ENCODE peak calls at places on chromosome 19, in five cellular contexts. One of them, this sample, is unnamed.
A peak's percentile ranks its signal among the peaks of the same experiment; 100 is the strongest.

GRCh38 chr19:51131780-51132680 is 7.3 kb downstream of the SIGLEC9 start:
- DNase-seq in adrenal gland: no peak
- DNase-seq in uterus: no peak
- DNase-seq in tibial artery: peak; percentile 64
- DNase-seq in breast epithelium: no peak
- DNase-seq in this sample: peak; percentile 6

GRCh38 chr19:45767881-45768643 is 990 bp downstream of the SIX5 start:
- DNase-seq in adrenal gland: peak; percentile 71
- DNase-seq in uterus: peak; percentile 75
- DNase-seq in tibial artery: peak; percentile 88
- DNase-seq in breast epithelium: peak; percentile 74
- DNase-seq in this sample: peak; percentile 39

GRCh38 chr19:45103200-45103624 is 10.2 kb downstream of the PPP1R37 start:
- DNase-seq in adrenal gland: no peak
- DNase-seq in uterus: no peak
- DNase-seq in tibial artery: no peak
- DNase-seq in breast epithelium: no peak
- DNase-seq in this sample: no peak

GRCh38 chr19:49704888-49705642 is 14.1 kb downstream of the CPT1C start:
- DNase-seq in adrenal gland: no peak
- DNase-seq in uterus: no peak
- DNase-seq in tibial artery: no peak
- DNase-seq in breast epithelium: no peak
- DNase-seq in this sample: no peak

GRCh38 chr19:55390461-55390880 is 4.7 kb downstream of the RPL28 start:
- DNase-seq in adrenal gland: no peak
- DNase-seq in uterus: no peak
- DNase-seq in tibial artery: no peak
- DNase-seq in breast epithelium: no peak
- DNase-seq in this sample: no peak

GRCh38 chr19:54473983-54474382 is 887 bp upstream of the CDC42EP5 start:
- DNase-seq in adrenal gland: no peak
- DNase-seq in uterus: no peak
- DNase-seq in tibial artery: peak; percentile 38
- DNase-seq in breast epithelium: no peak
- DNase-seq in this sample: peak; percentile 16

GRCh38 chr19:15421726-15422260 is 3.0 kb upstream of the AKAP8L start:
- DNase-seq in adrenal gland: no peak
- DNase-seq in uterus: no peak
- DNase-seq in tibial artery: no peak
- DNase-seq in breast epithelium: no peak
- DNase-seq in this sample: no peak

GRCh38 chr19:1651061-1651547 is 1.3 kb downstream of the TCF3 start:
- DNase-seq in adrenal gland: no peak
- DNase-seq in uterus: no peak
- DNase-seq in tibial artery: no peak
- DNase-seq in breast epithelium: no peak
- DNase-seq in this sample: no peak

GRCh38 chr19:2668188-2668763 is 34.2 kb downstream of the GNG7 start:
- DNase-seq in adrenal gland: no peak
- DNase-seq in uterus: no peak
- DNase-seq in tibial artery: no peak
- DNase-seq in breast epithelium: no peak
- DNase-seq in this sample: no peak

GRCh38 chr19:32489971-32490370 is 84.4 kb downstream of the DPY19L3 start:
- DNase-seq in adrenal gland: no peak
- DNase-seq in uterus: no peak
- DNase-seq in tibial artery: no peak
- DNase-seq in breast epithelium: no peak
- DNase-seq in this sample: no peak

GRCh38 chr19:44050740-44051653 is 839 bp upstream of the ZNF223 start:
- DNase-seq in adrenal gland: no peak
- DNase-seq in uterus: no peak
- DNase-seq in tibial artery: no peak
- DNase-seq in breast epithelium: peak; percentile 54
- DNase-seq in this sample: peak; percentile 71

GRCh38 chr19:4234142-4234861 is 5.0 kb downstream of the EBI3 start:
- DNase-seq in adrenal gland: no peak
- DNase-seq in uterus: no peak
- DNase-seq in tibial artery: no peak
- DNase-seq in breast epithelium: no peak
- DNase-seq in this sample: no peak

GRCh38 chr19:47761566-47761965 is 16.2 kb downstream of the NOP53 start:
- DNase-seq in adrenal gland: no peak
- DNase-seq in uterus: no peak
- DNase-seq in tibial artery: no peak
- DNase-seq in breast epithelium: no peak
- DNase-seq in this sample: no peak

GRCh38 chr19:42433503-42434260 is 6.5 kb upstream of the LIPE start:
- DNase-seq in adrenal gland: peak; percentile 92
- DNase-seq in uterus: peak; percentile 82
- DNase-seq in tibial artery: no peak
- DNase-seq in breast epithelium: peak; percentile 83
- DNase-seq in this sample: peak; percentile 94

GRCh38 chr19:7515471-7516226 is at the start of gene ZNF358:
- DNase-seq in adrenal gland: peak; percentile 78
- DNase-seq in uterus: peak; percentile 61
- DNase-seq in tibial artery: peak; percentile 89
- DNase-seq in breast epithelium: no peak
- DNase-seq in this sample: peak; percentile 80

GRCh38 chr19:2059422-2060201 is 8.6 kb upstream of the MKNK2 start:
- DNase-seq in adrenal gland: peak; percentile 88
- DNase-seq in uterus: peak; percentile 63
- DNase-seq in tibial artery: peak; percentile 93
- DNase-seq in breast epithelium: peak; percentile 79
- DNase-seq in this sample: peak; percentile 98

GRCh38 chr19:2286402-2287140 is 4.6 kb upstream of the PEAK3 start:
- DNase-seq in adrenal gland: no peak
- DNase-seq in uterus: no peak
- DNase-seq in tibial artery: no peak
- DNase-seq in breast epithelium: no peak
- DNase-seq in this sample: no peak

GRCh38 chr19:50829801-50830200 is 3.6 kb downstream of the KLK15 start:
- DNase-seq in adrenal gland: peak; percentile 56
- DNase-seq in uterus: no peak
- DNase-seq in tibial artery: no peak
- DNase-seq in breast epithelium: no peak
- DNase-seq in this sample: no peak

GRCh38 chr19:4061178-4061682 is 5.5 kb downstream of the ZBTB7A start:
- DNase-seq in adrenal gland: peak; percentile 78
- DNase-seq in uterus: peak; percentile 85
- DNase-seq in tibial artery: peak; percentile 96
- DNase-seq in breast epithelium: peak; percentile 88
- DNase-seq in this sample: peak; percentile 95

GRCh38 chr19:47225746-47226425 is 5.1 kb downstream of the BBC3 start:
- DNase-seq in adrenal gland: peak; percentile 92
- DNase-seq in uterus: peak; percentile 89
- DNase-seq in tibial artery: peak; percentile 93
- DNase-seq in breast epithelium: peak; percentile 94
- DNase-seq in this sample: peak; percentile 80

GRCh38 chr19:16330811-16331690 is 6.4 kb downstream of the KLF2 start:
- DNase-seq in adrenal gland: no peak
- DNase-seq in uterus: no peak
- DNase-seq in tibial artery: no peak
- DNase-seq in breast epithelium: no peak
- DNase-seq in this sample: no peak

GRCh38 chr19:862529-863304 is 3.3 kb downstream of the CFD start:
- DNase-seq in adrenal gland: peak; percentile 70
- DNase-seq in uterus: peak; percentile 53
- DNase-seq in tibial artery: peak; percentile 80
- DNase-seq in breast epithelium: peak; percentile 83
- DNase-seq in this sample: peak; percentile 60

GRCh38 chr19:35843676-35844481 is 8.4 kb downstream of the NPHS1 start:
- DNase-seq in adrenal gland: no peak
- DNase-seq in uterus: no peak
- DNase-seq in tibial artery: no peak
- DNase-seq in breast epithelium: no peak
- DNase-seq in this sample: peak; percentile 36

GRCh38 chr19:53905787-53906186 is 3.3 kb upstream of the CACNG7 start:
- DNase-seq in adrenal gland: no peak
- DNase-seq in uterus: no peak
- DNase-seq in tibial artery: no peak
- DNase-seq in breast epithelium: no peak
- DNase-seq in this sample: no peak

GRCh38 chr19:34577531-34578101 is 96.1 kb downstream of the WTIP start:
- DNase-seq in adrenal gland: no peak
- DNase-seq in uterus: no peak
- DNase-seq in tibial artery: no peak
- DNase-seq in breast epithelium: no peak
- DNase-seq in this sample: no peak

GRCh38 chr19:21519488-21519887 is 14.1 kb downstream of the ZNF429 start:
- DNase-seq in adrenal gland: no peak
- DNase-seq in uterus: no peak
- DNase-seq in tibial artery: no peak
- DNase-seq in breast epithelium: no peak
- DNase-seq in this sample: no peak

GRCh38 chr19:8578642-8579265 is 1.5 kb upstream of the MYO1F start:
- DNase-seq in adrenal gland: peak; percentile 73
- DNase-seq in uterus: peak; percentile 76
- DNase-seq in tibial artery: peak; percentile 86
- DNase-seq in breast epithelium: peak; percentile 73
- DNase-seq in this sample: peak; percentile 69

GRCh38 chr19:48982280-48982679 is 10.8 kb downstream of the GYS1 start:
- DNase-seq in adrenal gland: no peak
- DNase-seq in uterus: no peak
- DNase-seq in tibial artery: no peak
- DNase-seq in breast epithelium: no peak
- DNase-seq in this sample: no peak

GRCh38 chr19:42563352-42564210 is 31.1 kb downstream of the CEACAM8 start:
- DNase-seq in adrenal gland: no peak
- DNase-seq in uterus: no peak
- DNase-seq in tibial artery: no peak
- DNase-seq in breast epithelium: no peak
- DNase-seq in this sample: peak; percentile 53

GRCh38 chr19:7953576-7953975 is 10.1 kb upstream of the TIMM44 start:
- DNase-seq in adrenal gland: no peak
- DNase-seq in uterus: no peak
- DNase-seq in tibial artery: no peak
- DNase-seq in breast epithelium: no peak
- DNase-seq in this sample: no peak

GRCh38 chr19:41849067-41849466 is 4.2 kb downstream of the DMRTC2 start:
- DNase-seq in adrenal gland: no peak
- DNase-seq in uterus: no peak
- DNase-seq in tibial artery: no peak
- DNase-seq in breast epithelium: no peak
- DNase-seq in this sample: no peak

GRCh38 chr19:18896421-18896841 is 473 bp upstream of the CERS1 start:
- DNase-seq in adrenal gland: no peak
- DNase-seq in uterus: no peak
- DNase-seq in tibial artery: peak; percentile 61
- DNase-seq in breast epithelium: no peak
- DNase-seq in this sample: no peak

GRCh38 chr19:45920458-45920857 is 5.9 kb upstream of the NANOS2 start:
- DNase-seq in adrenal gland: no peak
- DNase-seq in uterus: no peak
- DNase-seq in tibial artery: no peak
- DNase-seq in breast epithelium: no peak
- DNase-seq in this sample: no peak

GRCh38 chr19:1657632-1658445 is 5.4 kb upstream of the TCF3 start:
- DNase-seq in adrenal gland: peak; percentile 15
- DNase-seq in uterus: no peak
- DNase-seq in tibial artery: no peak
- DNase-seq in breast epithelium: peak; percentile 93
- DNase-seq in this sample: no peak

GRCh38 chr19:41868989-41869300 is 8.1 kb upstream of the CD79A start:
- DNase-seq in adrenal gland: no peak
- DNase-seq in uterus: no peak
- DNase-seq in tibial artery: no peak
- DNase-seq in breast epithelium: no peak
- DNase-seq in this sample: no peak

GRCh38 chr19:14119644-14120496 is 2.3 kb upstream of the PRKACA start:
- DNase-seq in adrenal gland: no peak
- DNase-seq in uterus: no peak
- DNase-seq in tibial artery: no peak
- DNase-seq in breast epithelium: no peak
- DNase-seq in this sample: no peak
- H3K9me3 ChIP-seq in adrenal gland: no peaks in the 10 kb centered on the region
- H3K9me3 ChIP-seq in uterus: no peaks in the 10 kb centered on the region
- H3K9me3 ChIP-seq in tibial artery: no peaks in the 10 kb centered on the region
- H3K9me3 ChIP-seq in breast epithelium: no peaks in the 10 kb centered on the region
- H3K9me3 ChIP-seq in this sample: no peaks in the 10 kb centered on the region

GRCh38 chr19:5950744-5951143 is 27.2 kb downstream of the RANBP3 start:
- DNase-seq in adrenal gland: no peak
- DNase-seq in uterus: no peak
- DNase-seq in tibial artery: no peak
- DNase-seq in breast epithelium: no peak
- DNase-seq in this sample: no peak

GRCh38 chr19:5949792-5950305 is 28.1 kb downstream of the RANBP3 start:
- DNase-seq in adrenal gland: no peak
- DNase-seq in uterus: no peak
- DNase-seq in tibial artery: no peak
- DNase-seq in breast epithelium: no peak
- DNase-seq in this sample: no peak

GRCh38 chr19:5948697-5949564 is 29.0 kb downstream of the RANBP3 start:
- DNase-seq in adrenal gland: no peak
- DNase-seq in uterus: no peak
- DNase-seq in tibial artery: no peak
- DNase-seq in breast epithelium: no peak
- DNase-seq in this sample: no peak

GRCh38 chr19:5943623-5944022 is 29.6 kb downstream of the CAPS start:
- DNase-seq in adrenal gland: no peak
- DNase-seq in uterus: no peak
- DNase-seq in tibial artery: no peak
- DNase-seq in breast epithelium: no peak
- DNase-seq in this sample: no peak

DNA sequence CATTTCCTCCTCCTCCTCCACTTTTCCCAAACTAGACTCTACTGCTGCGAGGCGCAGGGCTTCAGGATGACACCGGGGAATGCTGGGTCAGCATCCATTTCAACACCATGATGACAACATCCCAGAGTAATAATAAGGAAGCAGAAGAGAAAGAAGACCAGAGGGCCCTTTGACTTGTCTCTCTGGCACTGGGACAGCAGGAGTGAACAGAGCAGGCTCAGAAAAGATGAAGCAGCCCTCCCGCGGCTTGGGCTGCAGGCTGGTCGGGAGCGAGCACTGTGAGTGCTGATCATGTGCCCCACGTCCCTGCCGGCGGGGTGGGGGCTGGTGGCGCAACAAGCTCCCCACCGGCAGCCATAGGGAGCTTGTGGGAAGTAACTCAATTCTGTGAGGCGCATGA is 30.5 kb downstream of the RANBP3 start:
- DNase-seq in adrenal gland: peak; percentile 56
- DNase-seq in uterus: peak; percentile 83
- DNase-seq in tibial artery: peak; percentile 82
- DNase-seq in breast epithelium: no peak
- DNase-seq in this sample: no peak
- H3K4me1 ChIP-seq in adrenal gland: peaks cover 5% of the 10 kb centered on the region
- H3K4me1 ChIP-seq in uterus: peaks cover 10% of the 10 kb centered on the region
- H3K4me1 ChIP-seq in tibial artery: peaks cover 31% of the 10 kb centered on the region
- H3K4me1 ChIP-seq in breast epithelium: peaks cover 7% of the 10 kb centered on the region
- H3K4me1 ChIP-seq in this sample: no peaks in the 10 kb centered on the region

GRCh38 chr19:57701625-57702024 is 7.4 kb downstream of the ZNF154 start:
- DNase-seq in adrenal gland: no peak
- DNase-seq in uterus: no peak
- DNase-seq in tibial artery: no peak
- DNase-seq in breast epithelium: no peak
- DNase-seq in this sample: no peak
- H3K9me3 ChIP-seq in adrenal gland: no peaks in the 10 kb centered on the region
- H3K9me3 ChIP-seq in uterus: no peaks in the 10 kb centered on the region
- H3K9me3 ChIP-seq in tibial artery: peaks cover 7% of the 10 kb centered on the region
- H3K9me3 ChIP-seq in breast epithelium: peaks cover 88% of the 10 kb centered on the region
- H3K9me3 ChIP-seq in this sample: peaks cover 8% of the 10 kb centered on the region

GRCh38 chr19:37079238-37079637 is 1.0 kb downstream of the ZNF420 start:
- DNase-seq in adrenal gland: no peak
- DNase-seq in uterus: no peak
- DNase-seq in tibial artery: no peak
- DNase-seq in breast epithelium: no peak
- DNase-seq in this sample: no peak
- H3K4me1 ChIP-seq in adrenal gland: peaks cover 7% of the 10 kb centered on the region
- H3K4me1 ChIP-seq in uterus: peaks cover 8% of the 10 kb centered on the region
- H3K4me1 ChIP-seq in tibial artery: peaks cover 10% of the 10 kb centered on the region
- H3K4me1 ChIP-seq in breast epithelium: no peaks in the 10 kb centered on the region
- H3K4me1 ChIP-seq in this sample: no peaks in the 10 kb centered on the region